ENCODE peak calls at places on chromosome 11, in nine cellular contexts. R is colonic mucosa; D is A549; U is neuronal stem cell; C is HCT116; T is CD8-positive, alpha-beta memory T cell; F is transverse colon; N is body of pancreas; V is upper lobe of right lung. L is an unnamed sample.

GRCh38 chr11:94794287-94795168 is 26.4 kb downstream of the AMOTL1 start:
- DNase-seq in U (no peak), D (peak; percentile 19), F (no peak), T (no peak), C (peak; percentile 82), R (no peak), N (peak; percentile 77), V (peak; percentile 73), L (peak; percentile 41)

GRCh38 chr11:113730887-113731726 is 25.0 kb upstream of the TMPRSS5 start:
- DNase-seq in V (no peak), R (peak; percentile 35), C (peak; percentile 39), F (peak; percentile 37), U (peak; percentile 41), T (no peak), N (no peak), D (peak; percentile 49), L (no peak)

GRCh38 chr11:106222626-106223025 is 145.2 kb downstream of the AASDHPPT start:
- DNase-seq in D (no peak), F (no peak), C (no peak), N (no peak), T (no peak), U (no peak), R (no peak), V (no peak), L (no peak)

GRCh38 chr11:61609970-61610347 is 29.1 kb upstream of the SYT7 start:
- DNase-seq in C (no peak), T (no peak), F (no peak), V (no peak), D (peak; percentile 35), U (no peak), N (no peak), R (peak; percentile 43), L (no peak)

GRCh38 chr11:81963018-81963417 is 770.6 kb downstream of the FAM181B start:
- DNase-seq in F (no peak), R (no peak), V (no peak), C (no peak), N (no peak), D (peak; percentile 4), U (no peak), T (no peak), L (no peak)

GRCh38 chr11:61969838-61970452 is 2.5 kb upstream of the FTH1 start:
- DNase-seq in T (no peak), C (no peak), D (peak; percentile 57), R (no peak), V (no peak), N (no peak), F (no peak), U (no peak), L (no peak)

GRCh38 chr11:100404907-100405306 is 282.2 kb upstream of the ARHGAP42 start:
- DNase-seq in V (peak; percentile 32), U (no peak), D (no peak), T (no peak), R (no peak), N (no peak), C (no peak), F (no peak), L (no peak)

GRCh38 chr11:64342869-64343739 is 3.1 kb downstream of the CCDC88B start:
- DNase-seq in V (no peak), T (no peak), R (no peak), D (no peak), N (no peak), F (no peak), C (no peak), U (no peak), L (no peak)

GRCh38 chr11:46308632-46309419 is 31.4 kb downstream of the CREB3L1 start:
- DNase-seq in T (peak; percentile 47), R (peak; percentile 76), D (peak; percentile 80), N (peak; percentile 80), U (peak; percentile 60), F (peak; percentile 81), C (peak; percentile 48), V (peak; percentile 86), L (peak; percentile 77)

GRCh38 chr11:12893787-12894672 is 115.1 kb upstream of the RASSF10 start:
- DNase-seq in C (peak; percentile 15), U (peak; percentile 59), F (peak; percentile 74), D (peak; percentile 48), N (peak; percentile 84), R (peak; percentile 78), V (peak; percentile 71), T (peak; percentile 27), L (peak; percentile 70)

GRCh38 chr11:107840120-107840479 is 18.5 kb downstream of the SLC35F2 start:
- DNase-seq in T (no peak), F (peak; percentile 33), N (no peak), U (no peak), D (peak; percentile 41), V (no peak), R (no peak), C (no peak), L (no peak)

GRCh38 chr11:94544832-94545640 is 1.3 kb downstream of the FUT4 start:
- DNase-seq in C (no peak), T (no peak), F (peak; percentile 51), D (no peak), V (peak; percentile 70), R (peak; percentile 53), U (peak; percentile 11), N (peak; percentile 63), L (no peak)

GRCh38 chr11:18368236-18368635 is 26.1 kb upstream of the LDHA start:
- DNase-seq in F (no peak), D (no peak), V (no peak), R (no peak), U (no peak), C (no peak), T (no peak), N (no peak), L (no peak)

GRCh38 chr11:100004541-100004940 is 682.5 kb upstream of the ARHGAP42 start:
- DNase-seq in U (no peak), V (no peak), N (no peak), C (no peak), D (no peak), R (no peak), F (no peak), T (no peak), L (no peak)

GRCh38 chr11:128125723-128126122 is 461.6 kb downstream of the ETS1 start:
- DNase-seq in D (no peak), T (no peak), N (no peak), R (no peak), F (no peak), C (no peak), U (no peak), V (no peak), L (no peak)

GRCh38 chr11:134120143-134120850 is 51.4 kb downstream of the JAM3 start:
- DNase-seq in T (no peak), N (no peak), V (no peak), R (peak; percentile 23), C (no peak), D (no peak), U (no peak), F (peak; percentile 39), L (peak; percentile 80)

DNA sequence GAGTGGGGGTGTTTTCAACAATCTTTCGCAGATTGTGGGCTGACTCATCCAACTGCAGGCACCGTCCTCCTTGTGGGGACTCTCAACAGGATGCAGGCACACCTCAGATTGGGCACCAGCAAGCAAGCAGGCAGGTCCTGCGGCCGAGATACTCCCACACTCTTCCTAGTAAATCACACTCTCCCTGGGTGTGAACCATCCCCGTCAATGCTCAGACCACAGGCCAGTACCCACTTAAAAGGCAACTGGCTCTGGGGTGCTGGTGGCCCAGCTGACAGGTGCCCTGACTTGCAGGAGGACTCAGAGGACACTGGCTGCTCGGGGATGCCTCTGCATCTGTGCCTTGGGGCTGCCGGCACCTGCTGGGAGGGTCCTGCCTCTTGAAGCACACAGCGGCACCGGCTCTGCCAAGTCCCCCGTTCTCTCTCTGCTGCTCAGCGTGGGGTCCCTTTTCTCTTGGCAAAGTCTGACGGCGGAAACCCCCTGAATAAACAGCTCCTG is 282.5 kb downstream of the CTTN start:
- DNase-seq in D (no peak), R (no peak), F (no peak), C (no peak), N (no peak), T (no peak), V (no peak), U (no peak), L (no peak)
- H3K9me3 ChIP-seq in D (no peaks in the 10 kb centered on the region), R (no peaks in the 10 kb centered on the region), F (no peaks in the 10 kb centered on the region), C (no peaks in the 10 kb centered on the region), N (no peaks in the 10 kb centered on the region), T (no peaks in the 10 kb centered on the region), V (no peaks in the 10 kb centered on the region), U (no peaks in the 10 kb centered on the region), L (no peaks in the 10 kb centered on the region)

DNA sequence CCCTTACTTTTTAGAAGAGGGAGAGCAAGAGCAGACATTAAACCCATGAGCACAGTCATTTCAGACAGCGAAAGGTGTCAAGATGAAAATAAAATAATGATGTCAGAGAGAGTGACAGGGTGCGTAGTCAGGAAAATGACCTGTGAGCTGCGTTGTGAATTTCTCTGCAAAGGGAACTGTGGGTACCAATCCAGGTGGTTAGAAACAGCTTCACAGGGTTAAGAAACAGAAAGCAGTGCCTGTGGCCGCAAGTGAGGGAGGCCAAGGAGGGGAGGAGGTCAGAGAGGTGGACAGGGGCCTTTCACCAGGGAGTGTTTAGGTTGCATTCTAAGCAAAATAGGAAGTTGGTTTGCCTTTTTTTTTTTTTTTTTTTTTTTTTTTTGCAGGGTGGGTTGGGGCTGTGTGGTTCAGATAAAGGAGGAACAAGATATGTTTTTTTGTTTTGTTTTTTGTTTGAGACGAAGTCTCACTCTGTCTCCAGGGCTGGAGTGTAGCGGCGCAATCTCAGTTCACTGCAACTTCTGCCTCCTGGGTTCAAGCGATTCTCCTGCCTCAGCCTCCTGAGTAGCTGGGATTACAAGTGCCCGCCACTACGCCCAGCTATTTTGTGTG is 7.9 kb downstream of the TIGD3 start:
- DNase-seq in R (no peak), V (no peak), F (peak; percentile 60), N (no peak), T (no peak), D (no peak), U (no peak), C (no peak), L (no peak)
- H3K27ac ChIP-seq in R (no peak overlapping the region), V (peak overlapping the region; percentile 42), F (peak overlapping the region; percentile 29), N (no peak overlapping the region), T (peak overlapping the region; percentile 1), D (no peak overlapping the region), U (no peak overlapping the region), C (no peak overlapping the region), L (no peak overlapping the region)

DNA sequence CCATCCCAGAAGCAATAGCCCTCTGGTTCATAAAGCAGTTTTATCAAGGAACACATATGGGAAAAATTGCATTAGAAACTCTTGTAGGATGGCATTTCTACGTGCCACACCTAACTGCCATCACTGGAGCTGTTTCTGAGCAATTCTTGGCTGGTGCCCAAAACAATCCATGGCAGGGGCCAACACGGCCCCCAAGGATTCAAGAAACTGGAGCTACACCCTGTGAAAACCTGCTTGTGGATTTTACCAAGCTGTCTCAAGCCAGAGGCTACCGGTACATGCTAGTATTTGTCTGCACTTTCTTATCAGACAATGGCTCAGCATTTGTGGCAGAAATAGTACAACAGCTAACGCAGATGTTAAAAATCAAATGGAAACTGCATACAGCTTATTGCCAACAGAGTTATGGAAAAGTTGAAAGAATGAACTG is 42.4 kb upstream of the GLYAT start:
- DNase-seq in F (no peak), V (no peak), R (no peak), D (no peak), U (no peak), C (no peak), T (no peak), N (no peak), L (no peak)
- H3K9me3 ChIP-seq in F (no peaks in the 10 kb centered on the region), V (no peaks in the 10 kb centered on the region), R (no peaks in the 10 kb centered on the region), D (no peaks in the 10 kb centered on the region), U (no peaks in the 10 kb centered on the region), C (no peaks in the 10 kb centered on the region), T (no peaks in the 10 kb centered on the region), N (no peaks in the 10 kb centered on the region), L (no peaks in the 10 kb centered on the region)

DNA sequence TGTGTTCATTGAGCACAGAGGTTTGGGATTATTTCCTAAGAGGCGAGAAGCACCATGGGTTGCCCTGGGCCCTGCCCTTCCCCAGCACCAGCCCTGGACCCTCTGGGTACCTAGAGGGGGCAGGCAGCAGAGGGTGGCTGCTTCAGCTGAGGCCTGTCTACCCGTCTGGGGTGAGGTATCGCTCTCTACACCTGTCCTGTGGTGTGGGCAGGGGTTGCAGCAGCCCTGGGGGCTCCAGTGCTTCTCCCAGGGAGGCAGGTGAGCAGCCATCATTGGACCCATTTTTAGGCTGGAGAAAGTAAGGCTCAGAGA is 15.6 kb downstream of the PRDM11 start:
- DNase-seq in F (no peak), N (no peak), R (no peak), T (no peak), U (no peak), D (no peak), V (no peak), C (no peak), L (no peak)
- H3K27ac ChIP-seq in F (no peak overlapping the region), N (no peak overlapping the region), R (no peak overlapping the region), T (no peak overlapping the region), U (no peak overlapping the region), D (no peak overlapping the region), V (no peak overlapping the region), C (no peak overlapping the region), L (peak overlapping the region; percentile 34)

L was measured in uterus.